ENCODE peak calls at places on chromosomes 2 and 18, in five cellular contexts. N, D, J, R and Z are unnamed samples.

GRCh38 chr2:108364676-108365297 is 13.0 kb upstream of the SULT1C4 start:
- DNase-seq in N (no peak), D (no peak), J (no peak), R (no peak), Z (no peak)

GRCh38 chr2:235467586-235467985 is 26.3 kb upstream of the AGAP1 start:
- DNase-seq in N (no peak), D (no peak), J (no peak), R (no peak), Z (no peak)

GRCh38 chr2:43075054-43075593 is 151.3 kb downstream of the ZFP36L2 start:
- DNase-seq in N (no peak), D (no peak), J (no peak), R (peak), Z (peak)

GRCh38 chr18:13564579-13564978 is 161.8 kb downstream of the FAM210A start:
- DNase-seq in N (peak), D (no peak), J (no peak), R (peak), Z (no peak)

GRCh38 chr2:7819860-7820259 is 862.0 kb upstream of the ID2 start:
- DNase-seq in N (no peak), D (no peak), J (no peak), R (no peak), Z (no peak)

GRCh38 chr2:3435440-3435839 is 55.9 kb downstream of the TRAPPC12 start:
- DNase-seq in N (no peak), D (no peak), J (no peak), R (no peak), Z (no peak)

GRCh38 chr18:79515331-79515730 is 119.6 kb downstream of the NFATC1 start:
- DNase-seq in N (no peak), D (no peak), J (no peak), R (no peak), Z (peak)

GRCh38 chr2:198762456-198762855 is 695.3 kb downstream of the SATB2 start:
- DNase-seq in N (no peak), D (no peak), J (no peak), R (no peak), Z (no peak)

GRCh38 chr2:3387644-3388411 is 8.3 kb downstream of the TRAPPC12 start:
- DNase-seq in N (no peak), D (no peak), J (no peak), R (no peak), Z (no peak)

GRCh38 chr18:21049306-21049705 is 62.3 kb downstream of the ROCK1 start:
- DNase-seq in N (no peak), D (no peak), J (no peak), R (no peak), Z (no peak)

GRCh38 chr2:88549616-88550292 is 77.5 kb downstream of the EIF2AK3 start:
- DNase-seq in N (no peak), D (no peak), J (no peak), R (no peak), Z (no peak)